ENCODE peak calls at places on chromosomes 7 and 10, in five cellular contexts. Y is left ventricle myocardium inferior, R is bronchial epithelial cell, A is A549, Z is foreskin fibroblast. L is an unnamed sample.

GRCh38 chr7:157873664-157874063 is 536.9 kb downstream of the DNAJB6 start:
- DNase-seq in Y (no peak), R (no peak), A (no peak), Z (no peak), L (no peak)

GRCh38 chr10:7525314-7526016 is 114.6 kb upstream of the SFMBT2 start:
- DNase-seq in Y (no peak), R (peak; percentile 54), A (peak; percentile 71), Z (peak; percentile 84), L (no peak)

GRCh38 chr10:48406204-48406603 is 99.7 kb downstream of the MAPK8 start:
- DNase-seq in Y (no peak), R (peak; percentile 93), A (peak; percentile 32), Z (peak; percentile 63), L (no peak)

GRCh38 chr10:98423691-98424120 is 8.7 kb upstream of the PYROXD2 start:
- DNase-seq in Y (no peak), R (peak; percentile 11), A (peak; percentile 31), Z (no peak), L (no peak)

GRCh38 chr10:124323145-124323725 is 95.5 kb downstream of the OAT start:
- DNase-seq in Y (no peak), R (peak; percentile 58), A (peak; percentile 35), Z (peak; percentile 70), L (no peak)

GRCh38 chr7:139111147-139111546 is 1.6 kb upstream of the ZC3HAV1 start:
- DNase-seq in Y (no peak), R (no peak), A (no peak), Z (no peak), L (no peak)

GRCh38 chr7:107660381-107661080 is at the start of gene SLC26A4:
- DNase-seq in Y (no peak), R (no peak), A (no peak), Z (peak; percentile 52), L (peak; percentile 50)

GRCh38 chr10:76437011-76437410 is 1005.6 kb downstream of the LRMDA start:
- DNase-seq in Y (no peak), R (no peak), A (no peak), Z (no peak), L (no peak)

GRCh38 chr10:96585726-96586418 is 940 bp downstream of the TM9SF3 start:
- DNase-seq in Y (no peak), R (peak; percentile 14), A (no peak), Z (no peak), L (no peak)

GRCh38 chr10:72086466-72087391 is 1.6 kb downstream of the SPOCK2 start:
- DNase-seq in Y (peak; percentile 50), R (no peak), A (no peak), Z (no peak), L (peak; percentile 61)
- H3K4me3 ChIP-seq in Y (peak overlapping the region; percentile 71), R (no peak overlapping the region), A (no peak overlapping the region), Z (no peak overlapping the region), L (peak overlapping the region; percentile 50)

DNA sequence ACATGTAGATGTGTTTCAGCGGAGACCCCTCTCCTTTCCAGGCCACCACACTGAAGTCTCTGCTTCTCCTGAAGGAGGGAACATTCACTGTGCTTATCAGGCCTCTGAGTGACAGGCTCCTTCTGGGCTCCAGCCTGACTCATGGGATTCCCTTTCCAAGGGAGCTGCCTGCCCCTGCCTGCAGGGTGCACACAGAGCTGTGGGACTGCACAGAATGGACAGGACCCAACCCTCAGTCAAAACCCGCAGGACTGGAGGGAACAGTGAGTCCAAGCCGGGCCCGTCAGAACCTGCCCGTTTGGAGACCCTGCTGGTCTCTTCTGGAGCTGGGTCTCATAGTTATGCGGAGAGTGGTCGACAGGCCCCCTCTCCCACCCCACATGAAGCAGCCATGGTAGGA is 32.6 kb downstream of the PLAC9 start:
- DNase-seq in Y (no peak), R (peak; percentile 78), A (peak; percentile 20), Z (peak; percentile 78), L (no peak)
- TF ChIP-seq CTCF in Y (peak; percentile 19), R (peak; percentile 47), A (no peak), Z (peak; percentile 7), L (no peak)

DNA sequence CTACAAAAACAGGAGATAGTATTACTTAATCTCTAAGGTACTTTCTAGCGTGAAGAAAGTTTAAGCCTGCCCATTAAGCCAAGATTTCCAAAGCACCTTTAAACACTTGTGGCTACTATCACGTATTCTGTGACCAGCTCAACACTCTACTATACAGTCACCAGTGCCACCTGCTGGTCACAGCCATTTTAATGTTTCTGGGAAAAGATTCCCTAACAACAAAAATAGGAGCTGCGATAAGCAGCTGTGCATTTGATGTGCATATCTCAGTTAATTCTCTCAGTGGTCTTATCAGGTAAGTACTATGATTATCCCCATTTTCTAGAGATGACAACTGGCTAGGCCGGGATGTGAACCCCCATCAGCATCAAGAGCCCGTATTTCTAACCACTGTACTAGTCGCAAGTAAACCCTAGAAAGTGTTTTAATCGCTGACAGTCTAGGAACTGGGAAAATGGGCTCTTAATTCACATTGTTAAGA is 860 bp downstream of the SEC31B start:
- DNase-seq in Y (peak; percentile 30), R (peak; percentile 74), A (peak; percentile 57), Z (peak; percentile 84), L (peak; percentile 61)
- H3K4me3 ChIP-seq in Y (peak overlapping the region; percentile 79), R (no peak overlapping the region), A (no peak overlapping the region), Z (peak overlapping the region; percentile 54), L (peak overlapping the region; percentile 49)

DNA sequence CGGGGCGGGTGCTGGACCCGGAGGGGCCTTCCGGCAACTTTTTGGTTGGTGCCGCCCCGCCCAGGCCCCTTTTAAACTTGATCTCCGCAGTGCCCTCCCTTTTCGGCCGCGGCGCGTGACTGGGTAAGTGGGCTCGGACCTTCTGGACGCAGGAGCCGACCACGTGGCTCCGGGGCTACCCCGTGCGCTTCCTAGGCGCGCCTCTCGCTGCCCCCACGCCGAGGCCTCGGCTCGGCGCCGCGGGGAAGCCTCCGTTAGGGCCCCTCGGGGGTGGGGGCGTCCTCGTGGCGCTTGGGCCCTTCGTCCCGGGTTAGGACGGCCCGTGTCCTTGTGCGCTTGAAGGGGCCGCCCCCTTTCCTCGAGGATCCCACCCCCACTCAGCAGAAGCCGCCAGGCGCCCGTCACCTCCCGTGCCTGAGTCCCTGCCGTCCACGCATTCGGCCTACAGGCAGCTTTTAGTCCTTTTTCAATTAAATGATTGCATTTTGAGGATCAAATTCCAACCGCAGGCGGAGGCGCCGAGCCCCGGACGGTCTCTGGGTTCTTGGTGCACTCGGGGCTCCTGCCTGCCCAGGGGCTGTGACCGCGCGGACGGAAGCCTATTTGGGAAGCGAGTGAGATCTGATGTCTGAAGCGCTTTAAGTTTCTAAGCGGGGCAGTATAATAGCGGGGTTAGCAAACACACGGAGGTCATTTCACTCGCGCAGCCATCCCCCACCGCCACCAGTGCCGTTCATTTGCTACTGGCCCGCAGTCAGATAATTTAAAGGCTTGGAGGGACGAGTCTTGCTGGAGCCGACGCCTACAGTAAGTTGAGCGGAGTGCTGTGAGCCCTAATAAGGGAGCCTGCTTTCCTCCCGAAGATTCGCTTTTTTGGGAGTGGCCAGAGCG is 31.8 kb upstream of the TOMM7 start:
- DNase-seq in Y (peak; percentile 92), R (peak; percentile 51), A (peak; percentile 90), Z (peak; percentile 96), L (peak; percentile 95)
- TF ChIP-seq CTCF in Y (peak; percentile 95), R (no peak), A (no peak), Z (no peak), L (peak; percentile 41)

GRCh38 chr7:148770004-148770403 is 71.3 kb downstream of the CUL1 start:
- DNase-seq in Y (no peak), R (no peak), A (no peak), Z (no peak), L (no peak)

GRCh38 chr7:148773344-148773743 is 74.6 kb downstream of the CUL1 start:
- DNase-seq in Y (no peak), R (no peak), A (no peak), Z (no peak), L (no peak)

GRCh38 chr7:148772297-148773089 is 73.8 kb downstream of the CUL1 start:
- DNase-seq in Y (no peak), R (peak; percentile 98), A (peak; percentile 63), Z (peak; percentile 95), L (no peak)
- H3K4me3 ChIP-seq in Y (no peak overlapping the region), R (no peak overlapping the region), A (no peak overlapping the region), Z (no peak overlapping the region), L (no peak overlapping the region)

GRCh38 chr7:1767524-1767923 is 97.4 kb downstream of the ELFN1 start:
- DNase-seq in Y (no peak), R (no peak), A (peak; percentile 36), Z (no peak), L (peak; percentile 13)
- TF ChIP-seq CTCF in Y (peak; percentile 51), R (no peak), A (no peak), Z (no peak), L (no peak)

DNA sequence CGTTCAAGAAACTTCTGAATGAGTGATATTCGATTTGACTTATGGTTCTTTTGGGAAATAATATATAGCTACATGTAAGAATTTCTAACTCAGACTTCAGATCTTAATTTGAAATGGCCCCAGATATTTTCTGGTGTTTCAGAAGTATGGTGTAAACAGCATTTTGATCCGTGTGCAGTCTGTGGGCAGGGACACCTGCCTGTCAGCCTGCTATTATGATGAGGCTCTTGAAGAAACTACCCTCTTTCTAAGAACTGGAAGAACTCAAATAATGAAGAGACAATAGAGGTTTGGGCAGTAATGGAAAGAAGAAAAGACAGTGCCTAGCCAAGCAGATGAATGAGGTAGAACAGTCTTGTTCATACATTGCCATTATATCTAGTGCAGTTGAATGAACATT is 256.6 kb downstream of the ARHGAP21 start:
- DNase-seq in Y (no peak), R (no peak), A (no peak), Z (no peak), L (no peak)
- H3K4me3 ChIP-seq in Y (no peak overlapping the region), R (peak overlapping the region; percentile 33), A (peak overlapping the region; percentile 46), Z (no peak overlapping the region), L (no peak overlapping the region)